ENCODE peak calls at places on chromosome 11, in seven cellular contexts. J, T, K, U, Q, Z and R are unnamed samples.

GRCh38 chr11:93727985-93728791 is 13.1 kb downstream of the TAF1D start:
- DNase-seq in J (no peak), T (peak; percentile 23), K (no peak), U (no peak), Q (no peak), Z (no peak), R (no peak)

GRCh38 chr11:89458646-89459045 is 32.5 kb downstream of the NOX4 start:
- DNase-seq in J (no peak), T (peak; percentile 12), K (no peak), U (no peak), Q (no peak), Z (no peak), R (no peak)

GRCh38 chr11:125768256-125769046 is 10.2 kb downstream of the PATE2 start:
- DNase-seq in J (no peak), T (no peak), K (no peak), U (peak; percentile 21), Q (no peak), Z (no peak), R (no peak)

GRCh38 chr11:22703561-22703960 is 37.1 kb downstream of the GAS2 start:
- DNase-seq in J (no peak), T (no peak), K (peak; percentile 28), U (peak; percentile 2), Q (no peak), Z (no peak), R (no peak)

GRCh38 chr11:130162733-130163132 is 3.2 kb downstream of the ST14 start:
- DNase-seq in J (no peak), T (no peak), K (no peak), U (peak; percentile 43), Q (no peak), Z (peak; percentile 19), R (no peak)

GRCh38 chr11:6693342-6694228 is 10.4 kb upstream of the MRPL17 start:
- DNase-seq in J (no peak), T (peak; percentile 76), K (peak; percentile 98), U (peak; percentile 80), Q (peak; percentile 26), Z (peak; percentile 73), R (peak; percentile 82)

GRCh38 chr11:65962136-65962564 is 616 bp downstream of the SART1 start:
- DNase-seq in J (no peak), T (no peak), K (no peak), U (no peak), Q (no peak), Z (no peak), R (no peak)

GRCh38 chr11:117814766-117815261 is 9.7 kb downstream of the FXYD2 start:
- DNase-seq in J (no peak), T (no peak), K (no peak), U (peak; percentile 42), Q (peak; percentile 56), Z (peak; percentile 84), R (peak; percentile 97)

GRCh38 chr11:66361502-66361941 is 10.0 kb downstream of the SLC29A2 start:
- DNase-seq in J (peak; percentile 1), T (no peak), K (no peak), U (no peak), Q (no peak), Z (no peak), R (no peak)

GRCh38 chr11:75719639-75720239 is 2.1 kb downstream of the MOGAT2 start:
- DNase-seq in J (no peak), T (no peak), K (no peak), U (no peak), Q (no peak), Z (no peak), R (no peak)

GRCh38 chr11:65713212-65713969 is 1.3 kb downstream of the KAT5 start:
- DNase-seq in J (no peak), T (no peak), K (no peak), U (no peak), Q (no peak), Z (no peak), R (no peak)

GRCh38 chr11:119764108-119764874 is 35.3 kb upstream of the NECTIN1 start:
- DNase-seq in J (no peak), T (peak; percentile 10), K (no peak), U (peak; percentile 42), Q (peak; percentile 16), Z (no peak), R (no peak)

GRCh38 chr11:57527056-57527631 is 3.4 kb downstream of the TIMM10 start:
- DNase-seq in J (peak; percentile 49), T (no peak), K (peak; percentile 73), U (peak; percentile 72), Q (no peak), Z (peak; percentile 66), R (peak; percentile 87)

GRCh38 chr11:128190312-128190711 is 397.0 kb downstream of the ETS1 start:
- DNase-seq in J (no peak), T (no peak), K (no peak), U (no peak), Q (no peak), Z (no peak), R (peak; percentile 67)

GRCh38 chr11:118180300-118180703 is 3.9 kb upstream of the SCN2B start:
- DNase-seq in J (peak; percentile 36), T (no peak), K (peak; percentile 25), U (peak; percentile 48), Q (no peak), Z (peak; percentile 14), R (peak; percentile 35)

GRCh38 chr11:74226907-74227306 is 55.8 kb downstream of the PPME1 start:
- DNase-seq in J (no peak), T (no peak), K (no peak), U (no peak), Q (no peak), Z (no peak), R (no peak)

GRCh38 chr11:131932584-131933360 is 562.4 kb downstream of the NTM start:
- DNase-seq in J (no peak), T (no peak), K (no peak), U (no peak), Q (no peak), Z (no peak), R (no peak)

GRCh38 chr11:131851951-131852350 is 481.5 kb downstream of the NTM start:
- DNase-seq in J (no peak), T (no peak), K (no peak), U (no peak), Q (no peak), Z (no peak), R (no peak)

GRCh38 chr11:90737328-90738050 is 514.6 kb upstream of the CHORDC1 start:
- DNase-seq in J (no peak), T (peak; percentile 24), K (no peak), U (no peak), Q (no peak), Z (no peak), R (no peak)

GRCh38 chr11:8829556-8829955 is 81.4 kb upstream of the AKIP1 start:
- DNase-seq in J (no peak), T (no peak), K (no peak), U (no peak), Q (no peak), Z (no peak), R (no peak)

GRCh38 chr11:15943418-15944197 is 412.7 kb downstream of the SOX6 start:
- DNase-seq in J (no peak), T (no peak), K (no peak), U (no peak), Q (no peak), Z (no peak), R (no peak)

GRCh38 chr11:65112551-65113360 is 1.1 kb downstream of the TM7SF2 start:
- DNase-seq in J (peak; percentile 77), T (no peak), K (peak; percentile 40), U (no peak), Q (no peak), Z (peak; percentile 72), R (peak; percentile 79)

GRCh38 chr11:87897079-87897478 is 278.2 kb downstream of the RAB38 start:
- DNase-seq in J (no peak), T (no peak), K (no peak), U (no peak), Q (no peak), Z (no peak), R (no peak)

GRCh38 chr11:37026326-37026725 is 428.3 kb upstream of the RAG2 start:
- DNase-seq in J (no peak), T (no peak), K (no peak), U (no peak), Q (no peak), Z (no peak), R (no peak)

GRCh38 chr11:122214567-122214966 is 98.6 kb upstream of the BLID start:
- DNase-seq in J (no peak), T (no peak), K (peak; percentile 67), U (no peak), Q (no peak), Z (no peak), R (no peak)